ENCODE peak calls at places on chromosomes 5 and 9, in eight cellular contexts. Z, Y, B, R, Q, V, K and P are unnamed samples.
A peak's percentile ranks its signal among the peaks of the same experiment; 100 is the strongest.

GRCh38 chr9:115267788-115268187 is 149.8 kb upstream of the TNC start:
- DNase-seq in Z (peak; percentile 50), Y (no peak), B (no peak), R (no peak), Q (no peak), V (no peak), K (peak; percentile 54), P (no peak)

GRCh38 chr9:95086564-95086955 is 230.9 kb downstream of the FANCC start:
- DNase-seq in Z (no peak), Y (no peak), B (no peak), R (no peak), Q (no peak), V (no peak), K (no peak), P (no peak)

GRCh38 chr9:70602364-70603019 is 188.0 kb upstream of the KLF9 start:
- DNase-seq in Z (peak; percentile 95), Y (no peak), B (peak; percentile 12), R (peak; percentile 4), Q (peak; percentile 76), V (peak; percentile 56), K (peak; percentile 96), P (peak; percentile 49)

GRCh38 chr9:88746029-88746743 is 211.2 kb downstream of the NXNL2 start:
- DNase-seq in Z (peak; percentile 94), Y (no peak), B (no peak), R (no peak), Q (peak; percentile 81), V (peak; percentile 22), K (peak; percentile 95), P (peak; percentile 60)

GRCh38 chr9:86491634-86492266 is 137.5 kb upstream of the TUT7 start:
- DNase-seq in Z (no peak), Y (no peak), B (no peak), R (no peak), Q (no peak), V (no peak), K (no peak), P (no peak)

GRCh38 chr5:31682847-31683246 is 43.9 kb downstream of the PDZD2 start:
- DNase-seq in Z (no peak), Y (no peak), B (no peak), R (no peak), Q (no peak), V (no peak), K (no peak), P (no peak)

GRCh38 chr9:89444212-89444611 is 53.7 kb downstream of the SEMA4D start:
- DNase-seq in Z (no peak), Y (no peak), B (no peak), R (no peak), Q (no peak), V (no peak), K (no peak), P (no peak)

GRCh38 chr9:83623634-83623991 is 670 bp downstream of the IDNK start:
- DNase-seq in Z (no peak), Y (no peak), B (no peak), R (no peak), Q (no peak), V (no peak), K (peak; percentile 38), P (no peak)

GRCh38 chr9:127938298-127938690 is 640 bp upstream of the DPM2 start:
- DNase-seq in Z (no peak), Y (no peak), B (no peak), R (no peak), Q (no peak), V (no peak), K (no peak), P (no peak)

GRCh38 chr9:6441269-6441668 is 28.3 kb downstream of the UHRF2 start:
- DNase-seq in Z (peak; percentile 35), Y (no peak), B (no peak), R (no peak), Q (no peak), V (no peak), K (peak; percentile 60), P (no peak)

GRCh38 chr9:708182-708555 is 133.3 kb upstream of the DMRT1 start:
- DNase-seq in Z (no peak), Y (no peak), B (no peak), R (no peak), Q (no peak), V (no peak), K (peak; percentile 43), P (no peak)

GRCh38 chr5:173001229-173001841 is 17.8 kb downstream of the ATP6V0E1 start:
- DNase-seq in Z (no peak), Y (no peak), B (no peak), R (no peak), Q (no peak), V (no peak), K (no peak), P (no peak)

GRCh38 chr5:64807505-64807904 is 38.8 kb downstream of the CWC27 start:
- DNase-seq in Z (no peak), Y (no peak), B (no peak), R (no peak), Q (peak; percentile 27), V (no peak), K (no peak), P (peak; percentile 23)

GRCh38 chr5:52419357-52419756 is 368.4 kb upstream of the ITGA1 start:
- DNase-seq in Z (no peak), Y (no peak), B (no peak), R (no peak), Q (no peak), V (no peak), K (no peak), P (no peak)

GRCh38 chr5:115685966-115686691 is 60.3 kb upstream of the TMED7 start:
- DNase-seq in Z (peak; percentile 8), Y (no peak), B (no peak), R (no peak), Q (no peak), V (no peak), K (peak; percentile 77), P (peak; percentile 78)

GRCh38 chr5:40572359-40572758 is 107.4 kb upstream of the PTGER4 start:
- DNase-seq in Z (peak; percentile 30), Y (no peak), B (no peak), R (no peak), Q (no peak), V (no peak), K (no peak), P (no peak)